ENCODE peak calls at places on chromosomes 1 and 21, in eight cellular contexts. One of them, this sample, is unnamed.

GRCh38 chr1:42934541-42935312 is 23.9 kb downstream of the SLC2A1 start:
- DNase-seq in DMS53: no peak
- DNase-seq in nephron progenitor cell: no peak
- DNase-seq in sigmoid colon: peak
- DNase-seq in Caco-2: peak
- DNase-seq in cardiac fibroblast: no peak
- DNase-seq in nucleus accumbens: no peak
- DNase-seq in Panc1: no peak
- DNase-seq in this sample: no peak

GRCh38 chr1:95197616-95198252 is 36.3 kb upstream of the RWDD3 start:
- DNase-seq in DMS53: peak
- DNase-seq in nephron progenitor cell: no peak
- DNase-seq in sigmoid colon: no peak
- DNase-seq in Caco-2: no peak
- DNase-seq in cardiac fibroblast: peak
- DNase-seq in nucleus accumbens: no peak
- DNase-seq in Panc1: no peak
- DNase-seq in this sample: no peak

GRCh38 chr1:202315576-202316168 is 26.1 kb downstream of the UBE2T start:
- DNase-seq in DMS53: peak
- DNase-seq in nephron progenitor cell: peak
- DNase-seq in sigmoid colon: no peak
- DNase-seq in Caco-2: peak
- DNase-seq in cardiac fibroblast: peak
- DNase-seq in nucleus accumbens: no peak
- DNase-seq in Panc1: peak
- DNase-seq in this sample: no peak

GRCh38 chr1:64878931-64879710 is 87.2 kb downstream of the JAK1 start:
- DNase-seq in DMS53: no peak
- DNase-seq in nephron progenitor cell: no peak
- DNase-seq in sigmoid colon: no peak
- DNase-seq in Caco-2: no peak
- DNase-seq in cardiac fibroblast: peak
- DNase-seq in nucleus accumbens: no peak
- DNase-seq in Panc1: no peak
- DNase-seq in this sample: no peak

GRCh38 chr1:221739018-221739676 is 2.7 kb downstream of the DUSP10 start:
- DNase-seq in DMS53: peak
- DNase-seq in nephron progenitor cell: no peak
- DNase-seq in sigmoid colon: no peak
- DNase-seq in Caco-2: no peak
- DNase-seq in cardiac fibroblast: no peak
- DNase-seq in nucleus accumbens: no peak
- DNase-seq in Panc1: no peak
- DNase-seq in this sample: no peak

GRCh38 chr1:88610687-88611086 is 73.4 kb upstream of the PKN2 start:
- DNase-seq in DMS53: peak
- DNase-seq in nephron progenitor cell: no peak
- DNase-seq in sigmoid colon: no peak
- DNase-seq in Caco-2: no peak
- DNase-seq in cardiac fibroblast: peak
- DNase-seq in nucleus accumbens: no peak
- DNase-seq in Panc1: no peak
- DNase-seq in this sample: no peak

GRCh38 chr21:38798481-38798882 is 7.2 kb upstream of the ETS2 start:
- DNase-seq in DMS53: peak
- DNase-seq in nephron progenitor cell: no peak
- DNase-seq in sigmoid colon: no peak
- DNase-seq in Caco-2: peak
- DNase-seq in cardiac fibroblast: peak
- DNase-seq in nucleus accumbens: no peak
- DNase-seq in Panc1: no peak
- DNase-seq in this sample: no peak

GRCh38 chr1:169696273-169697100 is 14.9 kb downstream of the SELL start:
- DNase-seq in DMS53: no peak
- DNase-seq in nephron progenitor cell: no peak
- DNase-seq in sigmoid colon: no peak
- DNase-seq in Caco-2: no peak
- DNase-seq in cardiac fibroblast: no peak
- DNase-seq in nucleus accumbens: no peak
- DNase-seq in Panc1: no peak
- DNase-seq in this sample: no peak

GRCh38 chr1:15290382-15290781 is 43.4 kb downstream of the FHAD1 start:
- DNase-seq in DMS53: no peak
- DNase-seq in nephron progenitor cell: no peak
- DNase-seq in sigmoid colon: no peak
- DNase-seq in Caco-2: no peak
- DNase-seq in cardiac fibroblast: peak
- DNase-seq in nucleus accumbens: no peak
- DNase-seq in Panc1: no peak
- DNase-seq in this sample: no peak

GRCh38 chr1:22339237-22339636 is 112.4 kb upstream of the ZBTB40 start:
- DNase-seq in DMS53: no peak
- DNase-seq in nephron progenitor cell: peak
- DNase-seq in sigmoid colon: no peak
- DNase-seq in Caco-2: no peak
- DNase-seq in cardiac fibroblast: no peak
- DNase-seq in nucleus accumbens: no peak
- DNase-seq in Panc1: no peak
- DNase-seq in this sample: no peak

GRCh38 chr1:93616996-93617669 is 64.5 kb downstream of the BCAR3 start:
- DNase-seq in DMS53: peak
- DNase-seq in nephron progenitor cell: no peak
- DNase-seq in sigmoid colon: peak
- DNase-seq in Caco-2: no peak
- DNase-seq in cardiac fibroblast: peak
- DNase-seq in nucleus accumbens: no peak
- DNase-seq in Panc1: no peak
- DNase-seq in this sample: no peak

GRCh38 chr1:180941518-180942275 is 29.0 kb downstream of the KIAA1614 start:
- DNase-seq in DMS53: no peak
- DNase-seq in nephron progenitor cell: no peak
- DNase-seq in sigmoid colon: no peak
- DNase-seq in Caco-2: no peak
- DNase-seq in cardiac fibroblast: no peak
- DNase-seq in nucleus accumbens: no peak
- DNase-seq in Panc1: no peak
- DNase-seq in this sample: no peak

GRCh38 chr1:93827633-93828436 is 51.2 kb downstream of the DNTTIP2 start:
- DNase-seq in DMS53: no peak
- DNase-seq in nephron progenitor cell: no peak
- DNase-seq in sigmoid colon: no peak
- DNase-seq in Caco-2: peak
- DNase-seq in cardiac fibroblast: peak
- DNase-seq in nucleus accumbens: no peak
- DNase-seq in Panc1: no peak
- DNase-seq in this sample: no peak

GRCh38 chr1:207024202-207025143 is 8.1 kb downstream of the C1orf116 start:
- DNase-seq in DMS53: no peak
- DNase-seq in nephron progenitor cell: no peak
- DNase-seq in sigmoid colon: no peak
- DNase-seq in Caco-2: no peak
- DNase-seq in cardiac fibroblast: no peak
- DNase-seq in nucleus accumbens: no peak
- DNase-seq in Panc1: no peak
- DNase-seq in this sample: no peak

GRCh38 chr1:79497193-79497773 is 490.8 kb upstream of the ADGRL4 start:
- DNase-seq in DMS53: peak
- DNase-seq in nephron progenitor cell: peak
- DNase-seq in sigmoid colon: no peak
- DNase-seq in Caco-2: no peak
- DNase-seq in cardiac fibroblast: peak
- DNase-seq in nucleus accumbens: no peak
- DNase-seq in Panc1: peak
- DNase-seq in this sample: no peak

GRCh38 chr1:40383095-40383487 is 9.6 kb downstream of the SMAP2 start:
- DNase-seq in DMS53: no peak
- DNase-seq in nephron progenitor cell: no peak
- DNase-seq in sigmoid colon: no peak
- DNase-seq in Caco-2: no peak
- DNase-seq in cardiac fibroblast: no peak
- DNase-seq in nucleus accumbens: no peak
- DNase-seq in Panc1: peak
- DNase-seq in this sample: no peak

GRCh38 chr1:247113094-247113497 is 8.9 kb upstream of the ZNF669 start:
- DNase-seq in DMS53: peak
- DNase-seq in nephron progenitor cell: no peak
- DNase-seq in sigmoid colon: no peak
- DNase-seq in Caco-2: no peak
- DNase-seq in cardiac fibroblast: peak
- DNase-seq in nucleus accumbens: no peak
- DNase-seq in Panc1: no peak
- DNase-seq in this sample: peak

GRCh38 chr1:61287734-61288133 is 205.4 kb downstream of the NFIA start:
- DNase-seq in DMS53: no peak
- DNase-seq in nephron progenitor cell: no peak
- DNase-seq in sigmoid colon: no peak
- DNase-seq in Caco-2: no peak
- DNase-seq in cardiac fibroblast: peak
- DNase-seq in nucleus accumbens: no peak
- DNase-seq in Panc1: no peak
- DNase-seq in this sample: no peak

GRCh38 chr1:19260211-19261138 is 8.9 kb downstream of the MRTO4 start:
- DNase-seq in DMS53: peak
- DNase-seq in nephron progenitor cell: no peak
- DNase-seq in sigmoid colon: no peak
- DNase-seq in Caco-2: no peak
- DNase-seq in cardiac fibroblast: peak
- DNase-seq in nucleus accumbens: no peak
- DNase-seq in Panc1: no peak
- DNase-seq in this sample: no peak

GRCh38 chr1:9422321-9422720 is 116.9 kb upstream of the SLC25A33 start:
- DNase-seq in DMS53: no peak
- DNase-seq in nephron progenitor cell: no peak
- DNase-seq in sigmoid colon: no peak
- DNase-seq in Caco-2: no peak
- DNase-seq in cardiac fibroblast: no peak
- DNase-seq in nucleus accumbens: no peak
- DNase-seq in Panc1: no peak
- DNase-seq in this sample: no peak

GRCh38 chr1:152388889-152389288 is 25.2 kb downstream of the CRNN start:
- DNase-seq in DMS53: no peak
- DNase-seq in nephron progenitor cell: no peak
- DNase-seq in sigmoid colon: no peak
- DNase-seq in Caco-2: no peak
- DNase-seq in cardiac fibroblast: no peak
- DNase-seq in nucleus accumbens: no peak
- DNase-seq in Panc1: no peak
- DNase-seq in this sample: no peak

GRCh38 chr1:236774926-236775325 is 20.2 kb upstream of the MTR start:
- DNase-seq in DMS53: peak
- DNase-seq in nephron progenitor cell: no peak
- DNase-seq in sigmoid colon: no peak
- DNase-seq in Caco-2: no peak
- DNase-seq in cardiac fibroblast: peak
- DNase-seq in nucleus accumbens: no peak
- DNase-seq in Panc1: no peak
- DNase-seq in this sample: peak

GRCh38 chr1:179058343-179059184 is 23.3 kb upstream of the TOR3A start:
- DNase-seq in DMS53: no peak
- DNase-seq in nephron progenitor cell: no peak
- DNase-seq in sigmoid colon: no peak
- DNase-seq in Caco-2: no peak
- DNase-seq in cardiac fibroblast: peak
- DNase-seq in nucleus accumbens: no peak
- DNase-seq in Panc1: no peak
- DNase-seq in this sample: no peak

GRCh38 chr21:41153443-41153842 is 14.5 kb upstream of the BACE2 start:
- DNase-seq in DMS53: no peak
- DNase-seq in nephron progenitor cell: no peak
- DNase-seq in sigmoid colon: no peak
- DNase-seq in Caco-2: no peak
- DNase-seq in cardiac fibroblast: no peak
- DNase-seq in nucleus accumbens: no peak
- DNase-seq in Panc1: no peak
- DNase-seq in this sample: no peak

GRCh38 chr1:208304193-208304712 is 60.1 kb upstream of the PLXNA2 start:
- DNase-seq in DMS53: no peak
- DNase-seq in nephron progenitor cell: no peak
- DNase-seq in sigmoid colon: no peak
- DNase-seq in Caco-2: no peak
- DNase-seq in cardiac fibroblast: no peak
- DNase-seq in nucleus accumbens: no peak
- DNase-seq in Panc1: no peak
- DNase-seq in this sample: no peak

GRCh38 chr1:107536266-107536665 is 395.4 kb downstream of the NTNG1 start:
- DNase-seq in DMS53: no peak
- DNase-seq in nephron progenitor cell: no peak
- DNase-seq in sigmoid colon: peak
- DNase-seq in Caco-2: no peak
- DNase-seq in cardiac fibroblast: no peak
- DNase-seq in nucleus accumbens: no peak
- DNase-seq in Panc1: no peak
- DNase-seq in this sample: no peak

GRCh38 chr1:27726173-27726793 is 522 bp downstream of the FAM76A start:
- DNase-seq in DMS53: peak
- DNase-seq in nephron progenitor cell: peak
- DNase-seq in sigmoid colon: peak
- DNase-seq in Caco-2: peak
- DNase-seq in cardiac fibroblast: peak
- DNase-seq in nucleus accumbens: peak
- DNase-seq in Panc1: no peak
- DNase-seq in this sample: peak

GRCh38 chr1:233269656-233270055 is 25.9 kb downstream of the PCNX2 start:
- DNase-seq in DMS53: no peak
- DNase-seq in nephron progenitor cell: no peak
- DNase-seq in sigmoid colon: no peak
- DNase-seq in Caco-2: no peak
- DNase-seq in cardiac fibroblast: peak
- DNase-seq in nucleus accumbens: no peak
- DNase-seq in Panc1: no peak
- DNase-seq in this sample: no peak

GRCh38 chr1:16677552-16678423 is 11.0 kb upstream of the RNU1-3 start:
- DNase-seq in DMS53: peak
- DNase-seq in nephron progenitor cell: peak
- DNase-seq in sigmoid colon: no peak
- DNase-seq in Caco-2: peak
- DNase-seq in cardiac fibroblast: peak
- DNase-seq in nucleus accumbens: no peak
- DNase-seq in Panc1: peak
- DNase-seq in this sample: peak

GRCh38 chr1:76746195-76746594 is 121.1 kb upstream of the ST6GALNAC5 start:
- DNase-seq in DMS53: no peak
- DNase-seq in nephron progenitor cell: no peak
- DNase-seq in sigmoid colon: no peak
- DNase-seq in Caco-2: no peak
- DNase-seq in cardiac fibroblast: no peak
- DNase-seq in nucleus accumbens: no peak
- DNase-seq in Panc1: no peak
- DNase-seq in this sample: no peak

GRCh38 chr1:208569181-208569580 is 325.0 kb upstream of the PLXNA2 start:
- DNase-seq in DMS53: no peak
- DNase-seq in nephron progenitor cell: no peak
- DNase-seq in sigmoid colon: no peak
- DNase-seq in Caco-2: no peak
- DNase-seq in cardiac fibroblast: no peak
- DNase-seq in nucleus accumbens: no peak
- DNase-seq in Panc1: no peak
- DNase-seq in this sample: no peak

GRCh38 chr1:215397106-215397505 is 170.0 kb upstream of the KCTD3 start:
- DNase-seq in DMS53: no peak
- DNase-seq in nephron progenitor cell: no peak
- DNase-seq in sigmoid colon: no peak
- DNase-seq in Caco-2: no peak
- DNase-seq in cardiac fibroblast: no peak
- DNase-seq in nucleus accumbens: no peak
- DNase-seq in Panc1: no peak
- DNase-seq in this sample: no peak

GRCh38 chr21:25963186-25963585 is 207.4 kb downstream of the APP start:
- DNase-seq in DMS53: no peak
- DNase-seq in nephron progenitor cell: no peak
- DNase-seq in sigmoid colon: no peak
- DNase-seq in Caco-2: no peak
- DNase-seq in cardiac fibroblast: peak
- DNase-seq in nucleus accumbens: no peak
- DNase-seq in Panc1: peak
- DNase-seq in this sample: no peak

GRCh38 chr1:181413836-181414235 is 69.5 kb upstream of the CACNA1E start:
- DNase-seq in DMS53: no peak
- DNase-seq in nephron progenitor cell: no peak
- DNase-seq in sigmoid colon: no peak
- DNase-seq in Caco-2: no peak
- DNase-seq in cardiac fibroblast: no peak
- DNase-seq in nucleus accumbens: no peak
- DNase-seq in Panc1: no peak
- DNase-seq in this sample: no peak

This sample was measured in SW 1271.